ENCODE peak calls at places on chromosomes 13 and 19, in five cellular contexts. One of them, this sample, is unnamed.

GRCh38 chr13:51557423-51557822 is 26.8 kb upstream of the WDFY2 start:
- DNase-seq in SK-N-SH: no peak
- DNase-seq in GM12878: no peak
- DNase-seq in H1: no peak
- DNase-seq in HCT116: no peak
- DNase-seq in this sample: no peak

GRCh38 chr19:52600639-52601024 is 30.5 kb downstream of the ZNF701 start:
- DNase-seq in H1: no peak
- DNase-seq in SK-N-SH: no peak
- DNase-seq in HCT116: no peak
- DNase-seq in GM12878: no peak
- DNase-seq in this sample: no peak

GRCh38 chr13:64051278-64051677 is 2635.6 kb upstream of the PCDH20 start:
- DNase-seq in SK-N-SH: no peak
- DNase-seq in H1: no peak
- DNase-seq in HCT116: no peak
- DNase-seq in GM12878: no peak
- DNase-seq in this sample: no peak

GRCh38 chr13:88908896-88909535 is 1237.8 kb downstream of the SLITRK5 start:
- DNase-seq in SK-N-SH: no peak
- DNase-seq in HCT116: no peak
- DNase-seq in GM12878: no peak
- DNase-seq in H1: no peak
- DNase-seq in this sample: no peak

GRCh38 chr19:58009666-58010301 is 7.2 kb upstream of the ZNF606 start:
- DNase-seq in GM12878: no peak
- DNase-seq in H1: no peak
- DNase-seq in SK-N-SH: no peak
- DNase-seq in HCT116: no peak
- DNase-seq in this sample: peak

GRCh38 chr19:46850228-46851203 is at the start of gene AP2S1:
- DNase-seq in HCT116: peak
- DNase-seq in GM12878: peak
- DNase-seq in H1: peak
- DNase-seq in SK-N-SH: peak
- DNase-seq in this sample: peak

GRCh38 chr13:89925107-89925506 is 1422.4 kb upstream of the MIR17HG start:
- DNase-seq in HCT116: peak
- DNase-seq in H1: no peak
- DNase-seq in SK-N-SH: peak
- DNase-seq in GM12878: no peak
- DNase-seq in this sample: peak

GRCh38 chr13:51772781-51773180 is 31.2 kb downstream of the DHRS12 start:
- DNase-seq in HCT116: no peak
- DNase-seq in SK-N-SH: no peak
- DNase-seq in GM12878: no peak
- DNase-seq in H1: no peak
- DNase-seq in this sample: no peak

GRCh38 chr13:63198076-63198475 is 1782.4 kb upstream of the PCDH20 start:
- DNase-seq in SK-N-SH: no peak
- DNase-seq in H1: no peak
- DNase-seq in GM12878: no peak
- DNase-seq in HCT116: no peak
- DNase-seq in this sample: no peak

GRCh38 chr19:48969276-48970138 is 4.4 kb downstream of the FTL start:
- DNase-seq in H1: no peak
- DNase-seq in HCT116: no peak
- DNase-seq in GM12878: no peak
- DNase-seq in SK-N-SH: no peak
- DNase-seq in this sample: no peak

GRCh38 chr13:76885203-76886004 is 801 bp downstream of the KCTD12 start:
- DNase-seq in HCT116: no peak
- DNase-seq in GM12878: no peak
- DNase-seq in H1: peak
- DNase-seq in SK-N-SH: peak
- DNase-seq in this sample: no peak

GRCh38 chr13:37340911-37341670 is 235.6 kb upstream of the CSNK1A1L start:
- DNase-seq in GM12878: no peak
- DNase-seq in H1: no peak
- DNase-seq in SK-N-SH: no peak
- DNase-seq in HCT116: no peak
- DNase-seq in this sample: no peak

GRCh38 chr19:17623224-17623935 is 64.8 kb downstream of the UNC13A start:
- DNase-seq in HCT116: no peak
- DNase-seq in H1: no peak
- DNase-seq in SK-N-SH: peak
- DNase-seq in GM12878: no peak
- DNase-seq in this sample: no peak

GRCh38 chr19:12015753-12016116 is 19.7 kb downstream of the ZNF433 start:
- DNase-seq in GM12878: no peak
- DNase-seq in SK-N-SH: no peak
- DNase-seq in H1: no peak
- DNase-seq in HCT116: no peak
- DNase-seq in this sample: no peak

GRCh38 chr19:9981406-9982260 is 28.7 kb downstream of the COL5A3 start:
- DNase-seq in SK-N-SH: no peak
- DNase-seq in GM12878: no peak
- DNase-seq in HCT116: no peak
- DNase-seq in H1: no peak
- DNase-seq in this sample: no peak

GRCh38 chr13:48827709-48828108 is 148.0 kb upstream of the FNDC3A start:
- DNase-seq in GM12878: no peak
- DNase-seq in HCT116: no peak
- DNase-seq in SK-N-SH: no peak
- DNase-seq in H1: no peak
- DNase-seq in this sample: no peak

GRCh38 chr19:17415107-17415506 is 4.7 kb upstream of the MVB12A start:
- DNase-seq in H1: no peak
- DNase-seq in HCT116: no peak
- DNase-seq in SK-N-SH: no peak
- DNase-seq in GM12878: no peak
- DNase-seq in this sample: no peak

GRCh38 chr19:42683917-42684513 is 56.3 kb downstream of the PSG3 start:
- DNase-seq in GM12878: no peak
- DNase-seq in SK-N-SH: peak
- DNase-seq in HCT116: peak
- DNase-seq in H1: peak
- DNase-seq in this sample: peak

GRCh38 chr13:29362849-29363604 is 232.5 kb downstream of the SLC7A1 start:
- DNase-seq in GM12878: peak
- DNase-seq in SK-N-SH: peak
- DNase-seq in H1: peak
- DNase-seq in HCT116: peak
- DNase-seq in this sample: peak

GRCh38 chr19:1471514-1472107 is 7.4 kb downstream of the C19orf25 start:
- DNase-seq in GM12878: no peak
- DNase-seq in SK-N-SH: no peak
- DNase-seq in H1: no peak
- DNase-seq in HCT116: no peak
- DNase-seq in this sample: peak

GRCh38 chr13:41942462-41943094 is 18.3 kb downstream of the VWA8 start:
- DNase-seq in HCT116: no peak
- DNase-seq in SK-N-SH: no peak
- DNase-seq in GM12878: no peak
- DNase-seq in H1: no peak
- DNase-seq in this sample: no peak

GRCh38 chr13:49439609-49440008 is 4.3 kb downstream of the CAB39L start:
- DNase-seq in HCT116: no peak
- DNase-seq in GM12878: no peak
- DNase-seq in SK-N-SH: no peak
- DNase-seq in H1: no peak
- DNase-seq in this sample: no peak

GRCh38 chr19:45356760-45357444 is 13.5 kb downstream of the ERCC2 start:
- DNase-seq in SK-N-SH: peak
- DNase-seq in H1: no peak
- DNase-seq in HCT116: no peak
- DNase-seq in GM12878: no peak
- DNase-seq in this sample: no peak

GRCh38 chr13:112991611-112992010 is 22.6 kb downstream of the MCF2L start:
- DNase-seq in SK-N-SH: no peak
- DNase-seq in HCT116: no peak
- DNase-seq in GM12878: no peak
- DNase-seq in H1: no peak
- DNase-seq in this sample: no peak

GRCh38 chr19:5877869-5878268 is 7.5 kb upstream of the FUT5 start:
- DNase-seq in SK-N-SH: no peak
- DNase-seq in H1: no peak
- DNase-seq in GM12878: no peak
- DNase-seq in HCT116: no peak
- DNase-seq in this sample: no peak

GRCh38 chr13:18952225-18953016 is 229.2 kb downstream of the TUBA3C start:
- DNase-seq in GM12878: no peak
- DNase-seq in HCT116: no peak
- DNase-seq in H1: no peak
- DNase-seq in SK-N-SH: no peak
- DNase-seq in this sample: no peak

GRCh38 chr19:8363803-8364771 is at the start of gene ANGPTL4:
- DNase-seq in SK-N-SH: peak
- DNase-seq in HCT116: peak
- DNase-seq in H1: peak
- DNase-seq in GM12878: no peak
- DNase-seq in this sample: peak

GRCh38 chr13:51834581-51835158 is 10.3 kb downstream of the TMEM272 start:
- DNase-seq in GM12878: no peak
- DNase-seq in HCT116: no peak
- DNase-seq in H1: peak
- DNase-seq in SK-N-SH: peak
- DNase-seq in this sample: no peak

GRCh38 chr19:38247734-38248268 is 8.4 kb downstream of the PPP1R14A start:
- DNase-seq in HCT116: no peak
- DNase-seq in GM12878: no peak
- DNase-seq in H1: no peak
- DNase-seq in SK-N-SH: no peak
- DNase-seq in this sample: no peak

GRCh38 chr13:107043016-107043957 is 475.4 kb upstream of the ARGLU1 start:
- DNase-seq in HCT116: no peak
- DNase-seq in SK-N-SH: no peak
- DNase-seq in H1: no peak
- DNase-seq in GM12878: no peak
- DNase-seq in this sample: no peak
- TF ChIP-seq JUND in HCT116: no peak
- TF ChIP-seq JUND in SK-N-SH: no peak
- TF ChIP-seq JUND in H1: no peak
- TF ChIP-seq JUND in GM12878: no peak
- TF ChIP-seq JUND in this sample: no peak

DNA sequence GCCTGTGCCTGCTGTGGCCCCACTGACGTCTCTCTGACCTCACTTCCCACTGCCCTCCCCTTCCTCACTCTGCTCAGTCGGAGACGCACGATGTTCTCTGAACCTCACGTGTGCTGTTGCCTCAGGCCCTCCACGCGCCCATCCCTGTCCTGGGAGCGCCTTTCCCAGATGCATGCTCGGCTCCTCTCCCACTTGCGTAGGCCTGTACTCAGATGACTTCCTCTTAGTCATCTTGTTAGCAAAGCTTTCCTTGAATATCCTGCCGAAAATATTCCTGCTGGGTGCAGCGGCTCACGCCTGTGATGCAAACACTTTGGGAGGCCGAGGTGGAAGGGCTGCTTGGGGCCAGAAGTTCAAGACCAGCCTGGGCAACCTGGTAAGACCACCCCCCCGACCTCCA is 9.3 kb upstream of the SYT5 start:
- DNase-seq in SK-N-SH: no peak
- DNase-seq in GM12878: no peak
- DNase-seq in HCT116: peak
- DNase-seq in H1: no peak
- DNase-seq in this sample: no peak
- TF ChIP-seq JUND in SK-N-SH: no peak
- TF ChIP-seq JUND in GM12878: no peak
- TF ChIP-seq JUND in HCT116: peak
- TF ChIP-seq JUND in H1: no peak
- TF ChIP-seq JUND in this sample: no peak

DNA sequence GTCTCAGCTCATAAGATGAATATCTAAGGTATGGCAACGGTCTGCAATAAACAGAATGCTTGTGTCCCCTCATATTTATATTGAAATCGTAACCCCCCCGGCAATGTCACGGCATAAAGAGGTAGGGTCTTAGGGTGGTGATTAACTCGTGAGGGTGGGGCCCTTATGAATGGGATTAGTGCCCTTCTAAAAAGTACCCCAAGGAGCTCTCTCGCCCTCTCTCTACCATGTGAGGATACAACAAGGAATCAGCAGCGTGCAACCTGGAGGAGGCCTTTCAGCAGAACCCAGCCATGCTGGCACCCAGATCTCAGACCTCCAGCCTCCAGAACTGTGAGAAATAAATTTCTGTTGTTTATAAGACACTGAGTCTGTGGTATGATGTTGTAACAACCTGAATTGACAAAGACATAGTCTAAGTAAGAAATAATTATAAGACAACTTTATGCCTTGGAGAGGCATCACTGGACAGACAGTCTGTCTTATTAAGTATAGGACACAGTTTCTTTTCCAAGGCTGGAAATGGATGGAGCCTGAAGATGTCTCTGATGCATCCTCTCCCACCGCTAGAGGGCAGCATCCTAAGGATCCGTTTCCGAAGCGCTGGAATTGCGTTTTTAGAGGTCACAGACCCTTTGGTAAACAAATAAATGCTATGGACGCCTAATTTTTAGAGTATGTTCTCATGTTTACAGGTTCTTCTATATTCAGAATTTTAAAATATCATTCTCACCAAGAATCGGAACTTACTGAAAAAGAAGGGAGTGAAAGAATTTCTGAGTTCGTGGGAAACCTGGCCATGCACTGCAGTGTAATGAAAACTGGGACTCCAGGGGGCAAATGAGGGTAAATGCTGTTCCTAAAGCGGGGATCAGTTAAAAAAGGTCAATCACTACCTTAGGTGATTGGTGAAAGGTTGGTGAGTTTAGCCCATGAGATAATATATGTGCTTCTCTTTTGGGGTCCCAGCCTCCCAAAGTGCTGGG is 13.3 kb upstream of the LEUTX start:
- DNase-seq in HCT116: peak
- DNase-seq in SK-N-SH: peak
- DNase-seq in H1: peak
- DNase-seq in GM12878: no peak
- DNase-seq in this sample: no peak
- TF ChIP-seq JUND in HCT116: no peak
- TF ChIP-seq JUND in SK-N-SH: no peak
- TF ChIP-seq JUND in H1: no peak
- TF ChIP-seq JUND in GM12878: no peak
- TF ChIP-seq JUND in this sample: no peak

DNA sequence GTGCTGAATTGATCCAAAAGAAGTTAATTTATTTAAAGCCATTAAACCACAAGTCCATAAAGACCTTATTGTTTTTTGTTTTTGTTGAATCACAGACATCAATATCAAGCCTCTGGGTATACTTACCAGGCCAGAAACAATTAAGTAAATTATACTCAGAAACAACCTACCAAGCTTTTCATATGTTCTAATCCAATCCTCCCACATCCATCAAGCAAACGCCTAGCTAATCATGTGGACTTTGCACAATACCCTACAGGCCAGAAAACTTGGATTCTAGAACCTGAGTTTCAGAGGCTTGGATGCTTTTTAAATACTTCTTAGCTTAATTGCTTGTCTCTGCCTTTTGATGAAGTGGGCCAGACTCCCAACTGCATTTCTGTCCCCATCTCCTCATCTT is 39.9 kb downstream of the TGDS start:
- DNase-seq in H1: no peak
- DNase-seq in SK-N-SH: no peak
- DNase-seq in GM12878: no peak
- DNase-seq in HCT116: no peak
- DNase-seq in this sample: no peak
- TF ChIP-seq JUND in H1: no peak
- TF ChIP-seq JUND in SK-N-SH: no peak
- TF ChIP-seq JUND in GM12878: no peak
- TF ChIP-seq JUND in HCT116: no peak
- TF ChIP-seq JUND in this sample: no peak

GRCh38 chr13:99415851-99416331 is 85.4 kb upstream of the TM9SF2 start:
- DNase-seq in HCT116: no peak
- DNase-seq in GM12878: no peak
- DNase-seq in H1: no peak
- DNase-seq in SK-N-SH: no peak
- DNase-seq in this sample: no peak
- TF ChIP-seq JUND in HCT116: no peak
- TF ChIP-seq JUND in GM12878: no peak
- TF ChIP-seq JUND in H1: no peak
- TF ChIP-seq JUND in SK-N-SH: no peak
- TF ChIP-seq JUND in this sample: no peak